ENCODE peak calls at places on chromosomes 13 and 19, in seven cellular contexts. One of them, this sample, is unnamed.

GRCh38 chr19:19146000-19146608 is 7.8 kb upstream of the TMEM161A start:
- DNase-seq in NCI-H2081: peak
- DNase-seq in AG04450: peak
- DNase-seq in stimulated activated CD8-positive, alpha-beta memory T cell treated with anti-CD3 and anti-CD28 coated beads, Interleukin-12 subunit alpha, Interleukin-12 subunit beta, amount 100 ng/mL, for 1 hour: peak
- DNase-seq in T-helper 17 cell: peak
- DNase-seq in ureter: peak
- DNase-seq in neuronal stem cell: peak
- DNase-seq in this sample: no peak

GRCh38 chr19:41734156-41734555 is 21.2 kb upstream of the CEACAM6 start:
- DNase-seq in NCI-H2081: no peak
- DNase-seq in AG04450: no peak
- DNase-seq in stimulated activated CD8-positive, alpha-beta memory T cell treated with anti-CD3 and anti-CD28 coated beads, Interleukin-12 subunit alpha, Interleukin-12 subunit beta, amount 100 ng/mL, for 1 hour: no peak
- DNase-seq in T-helper 17 cell: no peak
- DNase-seq in ureter: no peak
- DNase-seq in neuronal stem cell: no peak
- DNase-seq in this sample: no peak

GRCh38 chr19:14434157-14434501 is 1.0 kb downstream of the PKN1 start:
- DNase-seq in NCI-H2081: no peak
- DNase-seq in AG04450: no peak
- DNase-seq in stimulated activated CD8-positive, alpha-beta memory T cell treated with anti-CD3 and anti-CD28 coated beads, Interleukin-12 subunit alpha, Interleukin-12 subunit beta, amount 100 ng/mL, for 1 hour: no peak
- DNase-seq in T-helper 17 cell: no peak
- DNase-seq in ureter: no peak
- DNase-seq in neuronal stem cell: no peak
- DNase-seq in this sample: no peak

GRCh38 chr13:20043207-20043925 is 84.8 kb downstream of the ZMYM2 start:
- DNase-seq in NCI-H2081: no peak
- DNase-seq in AG04450: no peak
- DNase-seq in stimulated activated CD8-positive, alpha-beta memory T cell treated with anti-CD3 and anti-CD28 coated beads, Interleukin-12 subunit alpha, Interleukin-12 subunit beta, amount 100 ng/mL, for 1 hour: no peak
- DNase-seq in T-helper 17 cell: no peak
- DNase-seq in ureter: no peak
- DNase-seq in neuronal stem cell: no peak
- DNase-seq in this sample: no peak

GRCh38 chr13:114212096-114212495 is 22.6 kb upstream of the CDC16 start:
- DNase-seq in NCI-H2081: no peak
- DNase-seq in AG04450: no peak
- DNase-seq in stimulated activated CD8-positive, alpha-beta memory T cell treated with anti-CD3 and anti-CD28 coated beads, Interleukin-12 subunit alpha, Interleukin-12 subunit beta, amount 100 ng/mL, for 1 hour: no peak
- DNase-seq in T-helper 17 cell: no peak
- DNase-seq in ureter: no peak
- DNase-seq in neuronal stem cell: no peak
- DNase-seq in this sample: no peak

GRCh38 chr13:90365130-90365529 is 982.4 kb upstream of the MIR17HG start:
- DNase-seq in NCI-H2081: no peak
- DNase-seq in AG04450: no peak
- DNase-seq in stimulated activated CD8-positive, alpha-beta memory T cell treated with anti-CD3 and anti-CD28 coated beads, Interleukin-12 subunit alpha, Interleukin-12 subunit beta, amount 100 ng/mL, for 1 hour: no peak
- DNase-seq in T-helper 17 cell: no peak
- DNase-seq in ureter: no peak
- DNase-seq in neuronal stem cell: no peak
- DNase-seq in this sample: no peak

GRCh38 chr13:24894277-24894971 is 130.5 kb downstream of the RNF17 start:
- DNase-seq in NCI-H2081: no peak
- DNase-seq in AG04450: no peak
- DNase-seq in stimulated activated CD8-positive, alpha-beta memory T cell treated with anti-CD3 and anti-CD28 coated beads, Interleukin-12 subunit alpha, Interleukin-12 subunit beta, amount 100 ng/mL, for 1 hour: no peak
- DNase-seq in T-helper 17 cell: no peak
- DNase-seq in ureter: no peak
- DNase-seq in neuronal stem cell: no peak
- DNase-seq in this sample: no peak

GRCh38 chr13:100100115-100100879 is 11.4 kb downstream of the PCCA start:
- DNase-seq in NCI-H2081: no peak
- DNase-seq in AG04450: peak
- DNase-seq in stimulated activated CD8-positive, alpha-beta memory T cell treated with anti-CD3 and anti-CD28 coated beads, Interleukin-12 subunit alpha, Interleukin-12 subunit beta, amount 100 ng/mL, for 1 hour: no peak
- DNase-seq in T-helper 17 cell: no peak
- DNase-seq in ureter: peak
- DNase-seq in neuronal stem cell: no peak
- DNase-seq in this sample: no peak

GRCh38 chr13:112619730-112620639 is 32.0 kb upstream of the TUBGCP3 start:
- DNase-seq in NCI-H2081: peak
- DNase-seq in AG04450: no peak
- DNase-seq in stimulated activated CD8-positive, alpha-beta memory T cell treated with anti-CD3 and anti-CD28 coated beads, Interleukin-12 subunit alpha, Interleukin-12 subunit beta, amount 100 ng/mL, for 1 hour: no peak
- DNase-seq in T-helper 17 cell: no peak
- DNase-seq in ureter: no peak
- DNase-seq in neuronal stem cell: peak
- DNase-seq in this sample: peak

GRCh38 chr13:66714795-66715194 is 515.3 kb downstream of the PCDH9 start:
- DNase-seq in NCI-H2081: no peak
- DNase-seq in AG04450: no peak
- DNase-seq in stimulated activated CD8-positive, alpha-beta memory T cell treated with anti-CD3 and anti-CD28 coated beads, Interleukin-12 subunit alpha, Interleukin-12 subunit beta, amount 100 ng/mL, for 1 hour: no peak
- DNase-seq in T-helper 17 cell: no peak
- DNase-seq in ureter: no peak
- DNase-seq in neuronal stem cell: no peak
- DNase-seq in this sample: no peak

GRCh38 chr19:39363909-39364457 is 21.8 kb downstream of the SAMD4B start:
- DNase-seq in NCI-H2081: peak
- DNase-seq in AG04450: no peak
- DNase-seq in stimulated activated CD8-positive, alpha-beta memory T cell treated with anti-CD3 and anti-CD28 coated beads, Interleukin-12 subunit alpha, Interleukin-12 subunit beta, amount 100 ng/mL, for 1 hour: no peak
- DNase-seq in T-helper 17 cell: no peak
- DNase-seq in ureter: no peak
- DNase-seq in neuronal stem cell: no peak
- DNase-seq in this sample: no peak

GRCh38 chr13:97223711-97224461 is 1.8 kb downstream of the MBNL2 start:
- DNase-seq in NCI-H2081: peak
- DNase-seq in AG04450: peak
- DNase-seq in stimulated activated CD8-positive, alpha-beta memory T cell treated with anti-CD3 and anti-CD28 coated beads, Interleukin-12 subunit alpha, Interleukin-12 subunit beta, amount 100 ng/mL, for 1 hour: no peak
- DNase-seq in T-helper 17 cell: no peak
- DNase-seq in ureter: no peak
- DNase-seq in neuronal stem cell: peak
- DNase-seq in this sample: no peak

GRCh38 chr13:41637578-41637977 is 180.2 kb downstream of the RGCC start:
- DNase-seq in NCI-H2081: no peak
- DNase-seq in AG04450: no peak
- DNase-seq in stimulated activated CD8-positive, alpha-beta memory T cell treated with anti-CD3 and anti-CD28 coated beads, Interleukin-12 subunit alpha, Interleukin-12 subunit beta, amount 100 ng/mL, for 1 hour: no peak
- DNase-seq in T-helper 17 cell: no peak
- DNase-seq in ureter: no peak
- DNase-seq in neuronal stem cell: no peak
- DNase-seq in this sample: no peak

GRCh38 chr19:1274081-1274851 is 1.1 kb upstream of the FAM174C start:
- DNase-seq in NCI-H2081: no peak
- DNase-seq in AG04450: no peak
- DNase-seq in stimulated activated CD8-positive, alpha-beta memory T cell treated with anti-CD3 and anti-CD28 coated beads, Interleukin-12 subunit alpha, Interleukin-12 subunit beta, amount 100 ng/mL, for 1 hour: no peak
- DNase-seq in T-helper 17 cell: no peak
- DNase-seq in ureter: no peak
- DNase-seq in neuronal stem cell: no peak
- DNase-seq in this sample: no peak

GRCh38 chr13:46795321-46795720 is 1.6 kb downstream of the ESD start:
- DNase-seq in NCI-H2081: peak
- DNase-seq in AG04450: no peak
- DNase-seq in stimulated activated CD8-positive, alpha-beta memory T cell treated with anti-CD3 and anti-CD28 coated beads, Interleukin-12 subunit alpha, Interleukin-12 subunit beta, amount 100 ng/mL, for 1 hour: no peak
- DNase-seq in T-helper 17 cell: no peak
- DNase-seq in ureter: no peak
- DNase-seq in neuronal stem cell: no peak
- DNase-seq in this sample: no peak

GRCh38 chr19:2032296-2032941 is 16.9 kb upstream of the BTBD2 start:
- DNase-seq in NCI-H2081: peak
- DNase-seq in AG04450: no peak
- DNase-seq in stimulated activated CD8-positive, alpha-beta memory T cell treated with anti-CD3 and anti-CD28 coated beads, Interleukin-12 subunit alpha, Interleukin-12 subunit beta, amount 100 ng/mL, for 1 hour: no peak
- DNase-seq in T-helper 17 cell: peak
- DNase-seq in ureter: peak
- DNase-seq in neuronal stem cell: no peak
- DNase-seq in this sample: no peak